ENCODE peak calls at places on chromosomes 5 and 9, in eight cellular contexts. A is activated CD4-positive, alpha-beta memory T cell treated with anti-CD3 and anti-CD28 coated beads, Interleukin-2, amount 10 ng/mL, durations not matched to agents 7 days and 5 days; T is left cardiac atrium; K is posterior vena cava; C is HTR-8/SVneo; Q is ELR; J is foreskin keratinocyte; P is skeletal muscle cell. D is an unnamed sample.

GRCh38 chr9:14027114-14027812 is 286.7 kb downstream of the NFIB start:
- DNase-seq in A (no peak), T (peak), K (peak), C (no peak), Q (no peak), J (no peak), P (no peak), D (peak)

GRCh38 chr5:56440871-56441740 is 208.0 kb upstream of the ANKRD55 start:
- DNase-seq in A (no peak), T (no peak), K (no peak), C (no peak), Q (peak), J (peak), P (peak), D (no peak)

GRCh38 chr5:97499605-97500004 is 316.6 kb upstream of the RIOK2 start:
- DNase-seq in A (no peak), T (peak), K (peak), C (no peak), Q (no peak), J (peak), P (no peak), D (peak)

GRCh38 chr9:7212101-7212500 is 454.3 kb downstream of the KDM4C start:
- DNase-seq in A (no peak), T (no peak), K (no peak), C (no peak), Q (peak), J (no peak), P (no peak), D (no peak)

GRCh38 chr9:1521547-1521946 is 471.4 kb downstream of the DMRT2 start:
- DNase-seq in A (no peak), T (no peak), K (no peak), C (no peak), Q (no peak), J (no peak), P (no peak), D (no peak)

GRCh38 chr9:33106827-33107621 is 30.6 kb upstream of the SMU1 start:
- DNase-seq in A (no peak), T (peak), K (peak), C (no peak), Q (peak), J (peak), P (peak), D (peak)

GRCh38 chr5:57340681-57341080 is 141.9 kb downstream of the ACTBL2 start:
- DNase-seq in A (no peak), T (no peak), K (no peak), C (no peak), Q (no peak), J (no peak), P (no peak), D (no peak)

GRCh38 chr5:168408561-168409321 is 77.5 kb upstream of the RARS1 start:
- DNase-seq in A (no peak), T (no peak), K (no peak), C (no peak), Q (no peak), J (no peak), P (peak), D (no peak)

GRCh38 chr5:127290019-127290945 is at the start of gene MEGF10:
- DNase-seq in A (no peak), T (peak), K (peak), C (peak), Q (peak), J (peak), P (no peak), D (peak)

GRCh38 chr5:57394421-57395210 is 88.0 kb downstream of the ACTBL2 start:
- DNase-seq in A (no peak), T (no peak), K (no peak), C (no peak), Q (no peak), J (no peak), P (no peak), D (no peak)

GRCh38 chr9:137586854-137587253 is 3.5 kb downstream of the ZMYND19 start:
- DNase-seq in A (no peak), T (no peak), K (no peak), C (no peak), Q (no peak), J (no peak), P (no peak), D (no peak)

GRCh38 chr9:97363661-97364299 is 48.1 kb upstream of the TDRD7 start:
- DNase-seq in A (no peak), T (no peak), K (no peak), C (no peak), Q (no peak), J (no peak), P (no peak), D (no peak)

GRCh38 chr9:371349-371748 is 156.7 kb downstream of the DOCK8 start:
- DNase-seq in A (no peak), T (no peak), K (no peak), C (no peak), Q (no peak), J (no peak), P (peak), D (no peak)

GRCh38 chr5:148443998-148444397 is 60.2 kb downstream of the FBXO38 start:
- DNase-seq in A (peak), T (peak), K (no peak), C (peak), Q (peak), J (peak), P (peak), D (peak)

GRCh38 chr9:80041821-80042220 is 470.1 kb downstream of the TLE4 start:
- DNase-seq in A (no peak), T (no peak), K (no peak), C (no peak), Q (no peak), J (no peak), P (no peak), D (no peak)

GRCh38 chr5:90233496-90233895 is 176.1 kb downstream of the CETN3 start:
- DNase-seq in A (no peak), T (no peak), K (no peak), C (no peak), Q (no peak), J (no peak), P (no peak), D (no peak)

GRCh38 chr5:157352756-157353340 is 86.9 kb downstream of the CYFIP2 start:
- DNase-seq in A (no peak), T (no peak), K (no peak), C (no peak), Q (no peak), J (no peak), P (no peak), D (no peak)

GRCh38 chr9:69746859-69747560 is 12.8 kb downstream of the PTAR1 start:
- DNase-seq in A (no peak), T (no peak), K (no peak), C (no peak), Q (no peak), J (no peak), P (no peak), D (no peak)

GRCh38 chr9:935348-935965 is 41.0 kb upstream of the DMRT3 start:
- DNase-seq in A (no peak), T (no peak), K (no peak), C (no peak), Q (peak), J (peak), P (no peak), D (no peak)

GRCh38 chr9:75890541-75891276 is at the start of gene PCSK5:
- DNase-seq in A (peak), T (peak), K (peak), C (peak), Q (peak), J (peak), P (peak), D (peak)

GRCh38 chr9:2424564-2425153 is 196.9 kb upstream of the VLDLR start:
- DNase-seq in A (no peak), T (no peak), K (no peak), C (peak), Q (no peak), J (no peak), P (no peak), D (no peak)

GRCh38 chr9:98081477-98082219 is 25.1 kb downstream of the NANS start:
- DNase-seq in A (peak), T (no peak), K (no peak), C (no peak), Q (peak), J (peak), P (peak), D (no peak)

GRCh38 chr5:157258450-157258849 is 7.5 kb upstream of the CYFIP2 start:
- DNase-seq in A (no peak), T (no peak), K (no peak), C (no peak), Q (no peak), J (no peak), P (no peak), D (no peak)

D was measured in heart right ventricle.